ENCODE peak calls at places on chromosomes 11 and 22, in nine cellular contexts. K, W, I, S, D, V, N, Z and Y are unnamed samples.

GRCh38 chr11:94283678-94284077 is 20.7 kb upstream of the IZUMO1R start:
- DNase-seq in S (no peak), I (no peak), Z (no peak), N (no peak), V (no peak), D (no peak), W (no peak), K (no peak), Y (no peak)

GRCh38 chr11:21687645-21688044 is 505.2 kb upstream of the ANO5 start:
- DNase-seq in I (no peak), W (no peak), N (no peak), Z (no peak), S (no peak), D (no peak), K (no peak), V (no peak), Y (no peak)

GRCh38 chr11:10072142-10072541 is 221.9 kb downstream of the SBF2 start:
- DNase-seq in D (no peak), S (no peak), N (no peak), K (no peak), V (no peak), W (peak; percentile 72), Z (no peak), I (no peak), Y (no peak)

GRCh38 chr11:2128102-2128511 is 11.1 kb downstream of the IGF2 start:
- DNase-seq in K (no peak), N (no peak), W (no peak), V (no peak), Z (no peak), S (no peak), I (no peak), D (no peak), Y (no peak)

GRCh38 chr11:19963697-19964340 is 196.5 kb downstream of the DBX1 start:
- DNase-seq in N (no peak), Z (no peak), D (peak; percentile 43), W (peak; percentile 32), V (no peak), I (no peak), S (no peak), K (no peak), Y (no peak)

GRCh38 chr22:43541462-43542407 is 129.9 kb downstream of the MPPED1 start:
- DNase-seq in K (no peak), D (no peak), W (no peak), S (no peak), I (no peak), N (no peak), V (no peak), Z (no peak), Y (no peak)

GRCh38 chr11:130652671-130653335 is 204.4 kb downstream of the ADAMTS15 start:
- DNase-seq in N (peak; percentile 76), V (peak; percentile 4), W (peak; percentile 98), S (no peak), D (peak; percentile 41), K (peak; percentile 46), I (no peak), Z (no peak), Y (peak; percentile 92)

GRCh38 chr11:11871991-11872401 is 30.2 kb downstream of the USP47 start:
- DNase-seq in D (no peak), V (no peak), K (no peak), I (no peak), Z (no peak), W (peak; percentile 24), N (no peak), S (no peak), Y (no peak)

GRCh38 chr11:122647728-122648127 is 7.8 kb upstream of the UBASH3B start:
- DNase-seq in N (no peak), Z (no peak), I (no peak), V (no peak), W (no peak), S (no peak), D (no peak), K (no peak), Y (no peak)

GRCh38 chr22:29225422-29226090 is 19.9 kb downstream of the EMID1 start:
- DNase-seq in V (peak; percentile 48), K (peak; percentile 33), I (no peak), S (no peak), N (peak; percentile 74), Z (peak; percentile 95), W (peak; percentile 33), D (no peak), Y (no peak)

GRCh38 chr22:48675828-48676145 is 1151.9 kb downstream of the BRD1 start:
- DNase-seq in I (no peak), Z (peak; percentile 59), W (no peak), V (no peak), D (no peak), N (no peak), S (no peak), K (no peak), Y (no peak)

GRCh38 chr11:91773090-91773489 is 451.5 kb upstream of the FAT3 start:
- DNase-seq in D (no peak), I (no peak), Z (no peak), V (no peak), N (no peak), W (no peak), S (no peak), K (no peak), Y (no peak)

GRCh38 chr11:110565344-110565684 is 135.6 kb downstream of the FDX1 start:
- DNase-seq in K (no peak), N (no peak), Z (no peak), V (peak; percentile 4), D (no peak), I (no peak), S (no peak), W (peak; percentile 73), Y (no peak)

GRCh38 chr11:13023423-13023822 is 14.3 kb downstream of the RASSF10 start:
- DNase-seq in D (no peak), W (no peak), I (no peak), S (no peak), Z (no peak), K (no peak), V (no peak), N (no peak), Y (no peak)

GRCh38 chr11:36602143-36602542 is 4.1 kb upstream of the RAG2 start:
- DNase-seq in W (no peak), D (no peak), N (no peak), I (no peak), K (no peak), V (no peak), S (no peak), Z (no peak), Y (no peak)

GRCh38 chr11:134074346-134074745 is 5.5 kb downstream of the JAM3 start:
- DNase-seq in N (no peak), I (no peak), V (no peak), Z (no peak), S (no peak), K (no peak), D (no peak), W (no peak), Y (no peak)

GRCh38 chr11:83687787-83688186 is 401.6 kb upstream of the CCDC90B start:
- DNase-seq in Z (no peak), N (no peak), W (no peak), K (no peak), I (no peak), D (no peak), S (no peak), V (no peak), Y (no peak)
- TF ChIP-seq CTCF in Z (no peak), N (no peak), W (no peak), K (no peak), I (no peak), D (no peak), S (no peak), V (no peak), Y (no peak)

GRCh38 chr11:120183701-120184141 is 27.1 kb upstream of the OAF start:
- DNase-seq in N (peak; percentile 45), Z (no peak), V (no peak), I (no peak), K (no peak), D (no peak), S (no peak), W (no peak), Y (no peak)
- H3K4me3 ChIP-seq in N (no peak overlapping the region), Z (no peak overlapping the region), V (no peak overlapping the region), I (no peak overlapping the region), K (no peak overlapping the region), D (no peak overlapping the region), S (no peak overlapping the region), W (no peak overlapping the region), Y (no peak overlapping the region)

DNA sequence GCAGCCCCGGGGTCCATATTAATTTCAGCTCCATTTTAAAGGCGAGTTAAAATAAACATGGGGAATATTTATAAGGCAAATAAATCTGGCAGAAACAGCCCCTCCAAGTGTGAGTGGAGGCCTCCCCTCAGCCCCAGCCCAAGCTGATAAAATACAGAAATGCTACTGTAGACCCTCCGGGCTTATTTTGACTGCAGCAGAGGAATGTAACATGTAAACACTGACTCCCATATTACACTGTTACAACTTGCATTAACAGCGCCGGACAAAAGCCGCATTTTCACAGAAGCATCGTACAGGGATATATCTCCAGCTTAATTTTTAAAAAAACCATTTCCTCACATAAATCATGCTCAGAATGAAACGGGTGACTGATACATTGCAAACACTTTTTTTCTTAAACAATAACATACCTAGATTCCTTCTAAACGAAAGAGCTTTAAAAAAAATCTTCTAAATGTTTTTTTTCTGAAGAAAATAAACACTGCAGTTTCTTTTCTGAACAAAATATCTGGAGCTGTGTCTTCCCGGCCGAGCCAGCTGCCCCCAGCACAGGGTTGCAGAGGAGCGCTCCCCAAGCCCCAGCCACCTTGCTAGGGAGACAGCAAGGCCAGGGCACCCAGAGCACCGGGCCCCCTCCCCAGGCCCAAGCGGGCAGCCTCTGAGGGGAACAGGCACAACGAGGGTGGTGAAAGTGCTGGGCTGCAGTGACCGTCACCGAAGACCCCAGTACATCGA is 36.5 kb upstream of the COMT start:
- DNase-seq in W (no peak), N (no peak), D (no peak), K (no peak), S (no peak), V (no peak), Z (no peak), I (no peak), Y (no peak)
- TF ChIP-seq CTCF in W (no peak), N (no peak), D (no peak), K (no peak), S (no peak), V (no peak), Z (no peak), I (no peak), Y (no peak)

GRCh38 chr22:22407061-22407460 is 101.5 kb downstream of the ZNF280B start:
- DNase-seq in S (no peak), W (no peak), V (no peak), K (no peak), N (no peak), Z (no peak), I (no peak), D (no peak), Y (no peak)

GRCh38 chr22:22410677-22411076 is 97.9 kb downstream of the ZNF280B start:
- DNase-seq in K (no peak), S (no peak), I (no peak), N (no peak), Z (no peak), D (no peak), V (no peak), W (no peak), Y (no peak)

GRCh38 chr22:22408269-22408668 is 100.3 kb downstream of the ZNF280B start:
- DNase-seq in N (no peak), K (no peak), V (no peak), I (no peak), Z (no peak), W (no peak), D (no peak), S (no peak), Y (no peak)

GRCh38 chr22:22410121-22410520 is 98.4 kb downstream of the ZNF280B start:
- DNase-seq in N (peak; percentile 71), K (peak; percentile 48), V (peak; percentile 86), S (no peak), D (peak; percentile 41), I (no peak), W (no peak), Z (peak; percentile 86), Y (no peak)

GRCh38 chr22:22408731-22409696 is 99.5 kb downstream of the ZNF280B start:
- DNase-seq in N (no peak), D (peak; percentile 45), K (peak; percentile 42), V (peak; percentile 48), I (no peak), Z (no peak), W (peak; percentile 44), S (no peak), Y (no peak)
- H3K4me3 ChIP-seq in N (no peak overlapping the region), D (no peak overlapping the region), K (no peak overlapping the region), V (no peak overlapping the region), I (no peak overlapping the region), Z (no peak overlapping the region), W (no peak overlapping the region), S (no peak overlapping the region), Y (no peak overlapping the region)